ENCODE peak calls at places on chromosome 6, in eight cellular contexts. T, P, Y, Q, M, W, A and G are unnamed samples.

GRCh38 chr6:140871911-140872310 is 1260.8 kb upstream of the GJE1 start:
- DNase-seq in T (no peak), P (no peak), Y (no peak), Q (peak), M (no peak), W (no peak), A (no peak), G (no peak)

GRCh38 chr6:16713597-16713996 is 47.7 kb downstream of the ATXN1 start:
- DNase-seq in T (no peak), P (no peak), Y (no peak), Q (no peak), M (no peak), W (no peak), A (no peak), G (no peak)

GRCh38 chr6:137581019-137581707 is 87.0 kb upstream of the OLIG3 start:
- DNase-seq in T (no peak), P (no peak), Y (no peak), Q (no peak), M (no peak), W (no peak), A (no peak), G (no peak)

GRCh38 chr6:139173172-139173571 is 38.3 kb downstream of the HECA start:
- DNase-seq in T (no peak), P (no peak), Y (no peak), Q (peak), M (no peak), W (no peak), A (no peak), G (no peak)

GRCh38 chr6:89506716-89507597 is 74.0 kb downstream of the ANKRD6 start:
- DNase-seq in T (no peak), P (no peak), Y (no peak), Q (no peak), M (no peak), W (no peak), A (no peak), G (no peak)

GRCh38 chr6:67976486-67976885 is 658.6 kb upstream of the ADGRB3 start:
- DNase-seq in T (no peak), P (no peak), Y (no peak), Q (no peak), M (no peak), W (no peak), A (no peak), G (no peak)

GRCh38 chr6:9121551-9121950 is 686.2 kb upstream of the SLC35B3 start:
- DNase-seq in T (no peak), P (no peak), Y (no peak), Q (peak), M (no peak), W (no peak), A (no peak), G (no peak)

GRCh38 chr6:166045173-166045957 is 122.3 kb downstream of the TBXT start:
- DNase-seq in T (no peak), P (no peak), Y (no peak), Q (peak), M (peak), W (no peak), A (no peak), G (no peak)

GRCh38 chr6:23523771-23524170 is 602.2 kb upstream of the NRSN1 start:
- DNase-seq in T (no peak), P (no peak), Y (no peak), Q (no peak), M (no peak), W (no peak), A (no peak), G (no peak)